ENCODE peak calls at places on chromosome 1, in seven cellular contexts. H is sigmoid colon; J is CD4-positive, alpha-beta T cell; S is colonic mucosa; Y is fibroblast of villous mesenchyme; Z is fibroblast of mammary gland; M is progenitor cell of endocrine pancreas. L is an unnamed sample.

GRCh38 chr1:50425376-50426107 is 2.3 kb upstream of the DMRTA2 start:
- DNase-seq in H (no peak), J (no peak), Y (no peak), M (no peak), S (no peak), Z (peak; percentile 19), L (peak; percentile 40)

GRCh38 chr1:58926177-58926576 is 142.3 kb upstream of the JUN start:
- DNase-seq in Z (no peak), H (no peak), S (no peak), Y (no peak), M (no peak), J (no peak), L (no peak)

GRCh38 chr1:25757151-25757845 is 42.7 kb upstream of the SELENON start:
- DNase-seq in J (no peak), M (no peak), Y (no peak), Z (no peak), H (no peak), S (no peak), L (no peak)

GRCh38 chr1:6704746-6705145 is 3.1 kb upstream of the DNAJC11 start:
- DNase-seq in M (no peak), Y (no peak), Z (no peak), J (no peak), S (no peak), H (no peak), L (no peak)

GRCh38 chr1:155044812-155045690 is 6.1 kb upstream of the ADAM15 start:
- DNase-seq in Y (peak; percentile 83), H (peak; percentile 85), M (peak; percentile 52), S (peak; percentile 89), J (peak; percentile 52), Z (peak; percentile 85), L (peak; percentile 78)

GRCh38 chr1:119816407-119816806 is 5.1 kb upstream of the REG4 start:
- DNase-seq in Y (peak; percentile 79), Z (peak; percentile 32), J (no peak), S (peak; percentile 73), M (no peak), H (no peak), L (no peak)

GRCh38 chr1:54392401-54392800 is 13.8 kb downstream of the SSBP3 start:
- DNase-seq in S (no peak), Z (no peak), Y (peak; percentile 28), J (no peak), H (no peak), M (no peak), L (no peak)

GRCh38 chr1:220874201-220874655 is 5.0 kb upstream of the HLX start:
- DNase-seq in M (no peak), S (peak; percentile 67), J (no peak), H (no peak), Z (peak; percentile 70), Y (peak; percentile 56), L (peak; percentile 61)

GRCh38 chr1:10779841-10780240 is 16.6 kb downstream of the CASZ1 start:
- DNase-seq in Y (no peak), H (no peak), J (no peak), Z (no peak), M (no peak), S (peak; percentile 70), L (no peak)

GRCh38 chr1:155761746-155762400 is 73.0 kb downstream of the DAP3 start:
- DNase-seq in Y (no peak), M (no peak), S (no peak), J (no peak), H (no peak), Z (no peak), L (no peak)

GRCh38 chr1:169427081-169427611 is at the start of gene CCDC181:
- DNase-seq in H (peak; percentile 65), J (peak; percentile 19), Y (peak; percentile 13), M (peak; percentile 72), S (no peak), Z (peak; percentile 49), L (peak; percentile 63)

GRCh38 chr1:25503551-25504426 is 39.6 kb upstream of the LDLRAP1 start:
- DNase-seq in M (no peak), Y (no peak), Z (no peak), J (peak; percentile 71), S (peak; percentile 80), H (peak; percentile 50), L (peak; percentile 39)

GRCh38 chr1:2639607-2640521 is 7.0 kb upstream of the MMEL1 start:
- DNase-seq in Z (no peak), M (no peak), S (no peak), J (no peak), H (no peak), Y (no peak), L (no peak)

GRCh38 chr1:32782086-32782485 is 35.1 kb downstream of the YARS1 start:
- DNase-seq in Y (no peak), H (no peak), M (no peak), J (no peak), S (no peak), Z (peak; percentile 37), L (no peak)

GRCh38 chr1:159790237-159790917 is 9.6 kb downstream of the DUSP23 start:
- DNase-seq in M (no peak), Y (peak; percentile 13), Z (peak; percentile 49), S (no peak), J (no peak), H (no peak), L (peak; percentile 43)

GRCh38 chr1:245172026-245172425 is 17.2 kb downstream of the KIF26B start:
- DNase-seq in M (no peak), Y (peak; percentile 42), J (no peak), H (no peak), S (no peak), Z (peak; percentile 31), L (no peak)

GRCh38 chr1:201540846-201541735 is 2.2 kb downstream of the NAV1 start:
- DNase-seq in Z (no peak), Y (no peak), H (no peak), J (no peak), M (no peak), S (no peak), L (no peak)

GRCh38 chr1:201543871-201544521 is 5.1 kb downstream of the NAV1 start:
- DNase-seq in H (no peak), S (no peak), Y (peak; percentile 72), Z (no peak), M (no peak), J (no peak), L (no peak)

GRCh38 chr1:201544710-201545109 is 5.8 kb downstream of the NAV1 start:
- DNase-seq in J (no peak), S (no peak), Z (no peak), M (no peak), Y (no peak), H (no peak), L (no peak)

GRCh38 chr1:201542166-201543045 is 3.5 kb downstream of the NAV1 start:
- DNase-seq in Z (peak; percentile 93), M (no peak), H (no peak), J (no peak), Y (peak; percentile 81), S (no peak), L (no peak)

DNA sequence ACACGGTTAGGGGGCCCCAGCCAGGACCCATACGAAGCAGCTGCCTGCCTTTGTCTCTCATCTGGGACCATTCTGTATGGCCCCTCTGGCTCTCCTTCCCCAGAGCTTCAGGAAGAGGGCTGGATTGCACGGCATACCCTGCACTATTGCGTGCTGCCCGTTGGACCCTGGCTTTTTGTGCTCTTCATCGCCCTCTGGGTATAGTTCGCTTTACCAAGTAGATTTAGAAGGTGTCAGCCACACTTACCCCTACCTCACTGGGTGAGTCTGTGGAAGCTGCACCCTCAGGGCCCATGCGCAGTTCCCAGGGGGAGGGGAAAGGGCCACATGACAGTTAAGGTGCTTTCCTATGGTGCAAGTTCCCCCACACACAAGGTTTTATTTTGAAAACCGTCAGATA is 7.2 kb downstream of the NAV1 start:
- DNase-seq in H (no peak), Y (no peak), S (no peak), J (no peak), M (no peak), Z (no peak), L (peak; percentile 32)
- TF ChIP-seq CTCF in H (no peak), Y (peak; percentile 17), S (no peak), J (no peak), M (peak; percentile 28), Z (no peak), L (no peak)

DNA sequence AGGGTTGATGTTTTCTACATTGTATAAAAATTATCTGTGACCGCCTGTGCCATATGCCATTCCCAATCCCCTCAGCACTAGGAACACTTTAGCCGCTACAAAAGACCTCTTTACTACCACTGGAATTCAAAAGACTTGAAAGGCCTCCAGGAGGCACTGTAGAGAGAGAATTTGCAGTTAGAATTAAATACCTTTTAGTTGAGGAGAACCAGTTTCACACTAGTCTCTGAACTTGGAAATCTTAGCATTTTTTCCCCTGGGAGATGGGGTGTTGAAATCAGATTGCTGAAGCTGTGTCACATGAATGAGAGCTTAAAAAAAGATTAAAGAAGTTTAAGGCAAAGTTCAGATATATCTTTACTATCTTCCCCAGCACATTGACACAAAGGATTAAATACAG is 291.0 kb downstream of the ADGRL2 start:
- DNase-seq in S (no peak), Z (peak; percentile 71), M (no peak), J (no peak), Y (peak; percentile 2), H (no peak), L (no peak)
- TF ChIP-seq CTCF in S (no peak), Z (peak; percentile 24), M (no peak), J (no peak), Y (no peak), H (no peak), L (no peak)

GRCh38 chr1:94528271-94528670 is 13.3 kb downstream of the F3 start:
- DNase-seq in J (no peak), H (no peak), S (no peak), Y (peak; percentile 93), Z (peak; percentile 48), M (no peak), L (no peak)

GRCh38 chr1:94526152-94526551 is 15.4 kb downstream of the F3 start:
- DNase-seq in Y (no peak), Z (no peak), H (no peak), M (no peak), J (no peak), S (no peak), L (no peak)

GRCh38 chr1:94526581-94526980 is 15.0 kb downstream of the F3 start:
- DNase-seq in H (no peak), J (no peak), M (no peak), S (no peak), Z (no peak), Y (peak; percentile 48), L (no peak)

GRCh38 chr1:94528826-94529225 is 12.7 kb downstream of the F3 start:
- DNase-seq in Z (no peak), J (no peak), S (no peak), M (no peak), Y (peak; percentile 76), H (no peak), L (no peak)

GRCh38 chr1:94527447-94528031 is 14.0 kb downstream of the F3 start:
- DNase-seq in H (no peak), S (no peak), J (no peak), M (no peak), Z (peak; percentile 55), Y (peak; percentile 93), L (no peak)
- TF ChIP-seq CTCF in H (no peak), S (no peak), J (no peak), M (no peak), Z (peak; percentile 6), Y (peak; percentile 8), L (no peak)

DNA sequence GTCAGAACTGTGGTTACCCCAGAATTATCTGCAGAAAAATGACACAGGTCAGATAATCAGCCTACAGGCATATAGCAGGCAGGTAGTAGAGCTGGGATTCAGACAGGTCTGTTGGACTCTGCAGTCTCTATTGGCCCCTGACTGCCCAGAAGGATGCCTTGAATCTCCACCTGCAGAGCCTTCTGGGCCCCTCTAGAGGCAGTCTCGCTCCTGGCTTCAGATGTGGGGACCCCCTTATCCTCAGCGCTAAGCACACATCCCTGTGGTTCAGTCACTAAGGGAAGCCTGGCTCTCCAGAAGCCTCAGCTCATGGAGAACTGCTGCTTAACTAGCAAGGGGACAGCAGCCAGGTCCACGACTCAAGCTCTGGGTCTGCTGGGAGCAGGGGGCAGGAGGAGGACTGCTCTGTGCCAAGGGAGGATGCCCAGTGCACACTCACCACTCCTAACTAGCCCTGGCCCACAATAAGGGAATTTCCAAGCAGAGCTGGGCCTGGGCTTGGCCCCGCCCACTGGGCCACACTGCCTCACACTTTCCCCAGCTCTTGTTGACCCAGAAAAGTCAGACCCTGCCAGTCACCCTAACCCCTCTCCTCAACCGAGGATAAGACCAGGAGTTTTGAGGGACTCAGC is 18.9 kb downstream of the SLC9A1 start:
- DNase-seq in Y (no peak), Z (no peak), J (no peak), S (no peak), H (no peak), M (no peak), L (peak; percentile 30)
- TF ChIP-seq CTCF in Y (no peak), Z (no peak), J (no peak), S (no peak), H (no peak), M (peak; percentile 22), L (no peak)

L was measured in GM20000.